ENCODE peak calls at places on chromosomes 12 and 14, in four cellular contexts. One of them, this sample, is unnamed. For H3K36me3, the result is how much of the 10 kb centered on the place peaks cover.

GRCh38 chr14:95319312-95320075 is at the start of gene CLMN:
- DNase-seq in HepG2: no peak
- DNase-seq in H1: peak
- DNase-seq in GM12878: no peak
- DNase-seq in this sample: no peak

GRCh38 chr12:80958162-80958561 is 20.4 kb upstream of the LIN7A start:
- DNase-seq in H1: no peak
- DNase-seq in GM12878: no peak
- DNase-seq in HepG2: peak
- DNase-seq in this sample: no peak

GRCh38 chr12:90390947-90391346 is 564.0 kb downstream of the CCER1 start:
- DNase-seq in H1: no peak
- DNase-seq in HepG2: no peak
- DNase-seq in GM12878: no peak
- DNase-seq in this sample: no peak

GRCh38 chr12:110744697-110745264 is 2.1 kb upstream of the PPP1CC start:
- DNase-seq in GM12878: no peak
- DNase-seq in HepG2: peak
- DNase-seq in H1: no peak
- DNase-seq in this sample: no peak

GRCh38 chr12:51190820-51191219 is 17.9 kb upstream of the TFCP2 start:
- DNase-seq in H1: no peak
- DNase-seq in HepG2: no peak
- DNase-seq in GM12878: no peak
- DNase-seq in this sample: no peak

GRCh38 chr12:90235642-90236041 is 527.0 kb upstream of the ATP2B1 start:
- DNase-seq in H1: no peak
- DNase-seq in GM12878: no peak
- DNase-seq in HepG2: no peak
- DNase-seq in this sample: no peak

GRCh38 chr14:52325126-52325525 is 11.0 kb downstream of the PTGER2 start:
- DNase-seq in GM12878: peak
- DNase-seq in HepG2: no peak
- DNase-seq in H1: no peak
- DNase-seq in this sample: no peak

GRCh38 chr14:42174357-42174756 is 567.7 kb downstream of the LRFN5 start:
- DNase-seq in GM12878: no peak
- DNase-seq in HepG2: no peak
- DNase-seq in H1: no peak
- DNase-seq in this sample: no peak

GRCh38 chr12:62976110-62976640 is 41.2 kb upstream of the PPM1H start:
- DNase-seq in H1: no peak
- DNase-seq in GM12878: no peak
- DNase-seq in HepG2: no peak
- DNase-seq in this sample: no peak

GRCh38 chr14:61459229-61459628 is 137.8 kb downstream of the PRKCH start:
- DNase-seq in H1: no peak
- DNase-seq in HepG2: no peak
- DNase-seq in GM12878: no peak
- DNase-seq in this sample: no peak

GRCh38 chr14:99157246-99157645 is 114.8 kb downstream of the BCL11B start:
- DNase-seq in GM12878: no peak
- DNase-seq in H1: peak
- DNase-seq in HepG2: no peak
- DNase-seq in this sample: no peak

GRCh38 chr12:76144253-76144564 is 59.7 kb upstream of the NAP1L1 start:
- DNase-seq in GM12878: no peak
- DNase-seq in HepG2: no peak
- DNase-seq in H1: no peak
- DNase-seq in this sample: no peak

GRCh38 chr12:40552868-40553267 is 139.4 kb upstream of the CNTN1 start:
- DNase-seq in H1: no peak
- DNase-seq in HepG2: no peak
- DNase-seq in GM12878: no peak
- DNase-seq in this sample: no peak

GRCh38 chr12:27822076-27822712 is 42.2 kb upstream of the MANSC4 start:
- DNase-seq in H1: no peak
- DNase-seq in GM12878: peak
- DNase-seq in HepG2: no peak
- DNase-seq in this sample: no peak

GRCh38 chr14:94050231-94050880 is 24.2 kb downstream of the OTUB2 start:
- DNase-seq in HepG2: no peak
- DNase-seq in H1: peak
- DNase-seq in GM12878: no peak
- DNase-seq in this sample: no peak

GRCh38 chr14:100308112-100308792 is 2.0 kb upstream of the SLC25A29 start:
- DNase-seq in HepG2: no peak
- DNase-seq in GM12878: no peak
- DNase-seq in H1: no peak
- DNase-seq in this sample: no peak

GRCh38 chr14:78763746-78764145 is 593.6 kb downstream of the NRXN3 start:
- DNase-seq in H1: no peak
- DNase-seq in HepG2: no peak
- DNase-seq in GM12878: no peak
- DNase-seq in this sample: no peak

GRCh38 chr14:80304125-80304766 is 92.9 kb upstream of the DIO2 start:
- DNase-seq in GM12878: no peak
- DNase-seq in H1: no peak
- DNase-seq in HepG2: no peak
- DNase-seq in this sample: no peak

GRCh38 chr14:87001333-87001732 is 991.6 kb downstream of the GALC start:
- DNase-seq in HepG2: no peak
- DNase-seq in GM12878: no peak
- DNase-seq in H1: no peak
- DNase-seq in this sample: no peak

GRCh38 chr14:32572867-32573149 is 243.7 kb downstream of the AKAP6 start:
- DNase-seq in GM12878: no peak
- DNase-seq in H1: no peak
- DNase-seq in HepG2: no peak
- DNase-seq in this sample: no peak

GRCh38 chr12:109993091-109993490 is 3.1 kb downstream of the GIT2 start:
- DNase-seq in HepG2: no peak
- DNase-seq in GM12878: no peak
- DNase-seq in H1: no peak
- DNase-seq in this sample: no peak

GRCh38 chr14:47674148-47674545 is 1.3 kb downstream of the MDGA2 start:
- DNase-seq in GM12878: no peak
- DNase-seq in HepG2: no peak
- DNase-seq in H1: peak
- DNase-seq in this sample: no peak

GRCh38 chr14:85578925-85579324 is 49.0 kb downstream of the FLRT2 start:
- DNase-seq in GM12878: no peak
- DNase-seq in HepG2: no peak
- DNase-seq in H1: no peak
- DNase-seq in this sample: no peak

GRCh38 chr12:119630962-119631550 is 36.9 kb upstream of the PRKAB1 start:
- DNase-seq in H1: no peak
- DNase-seq in HepG2: no peak
- DNase-seq in GM12878: no peak
- DNase-seq in this sample: no peak

GRCh38 chr14:104301731-104302460 is 163.5 kb downstream of the KIF26A start:
- DNase-seq in HepG2: no peak
- DNase-seq in H1: no peak
- DNase-seq in GM12878: no peak
- DNase-seq in this sample: no peak

GRCh38 chr12:59499774-59500173 is 96.1 kb upstream of the SLC16A7 start:
- DNase-seq in GM12878: peak
- DNase-seq in HepG2: no peak
- DNase-seq in H1: no peak
- DNase-seq in this sample: no peak

GRCh38 chr14:71321556-71322315 is 414.5 kb downstream of the PCNX1 start:
- DNase-seq in HepG2: peak
- DNase-seq in GM12878: no peak
- DNase-seq in H1: no peak
- DNase-seq in this sample: no peak

GRCh38 chr12:50635857-50636256 is 128.0 kb upstream of the ATF1 start:
- DNase-seq in H1: no peak
- DNase-seq in GM12878: no peak
- DNase-seq in HepG2: no peak
- DNase-seq in this sample: no peak

GRCh38 chr12:64806593-64806992 is 17.9 kb upstream of the TBC1D30 start:
- DNase-seq in H1: no peak
- DNase-seq in GM12878: no peak
- DNase-seq in HepG2: no peak
- DNase-seq in this sample: no peak

GRCh38 chr12:4978737-4979136 is 64.9 kb upstream of the KCNA5 start:
- DNase-seq in H1: no peak
- DNase-seq in GM12878: no peak
- DNase-seq in HepG2: no peak
- DNase-seq in this sample: no peak

GRCh38 chr14:99982449-99983250 is 82.6 kb upstream of the EVL start:
- DNase-seq in H1: no peak
- DNase-seq in HepG2: peak
- DNase-seq in GM12878: peak
- DNase-seq in this sample: peak

GRCh38 chr14:74491952-74492351 is 1.2 kb downstream of the NPC2 start:
- DNase-seq in GM12878: no peak
- DNase-seq in H1: no peak
- DNase-seq in HepG2: peak
- DNase-seq in this sample: no peak

GRCh38 chr12:74401035-74401434 is 136.6 kb upstream of the ATXN7L3B start:
- DNase-seq in H1: no peak
- DNase-seq in HepG2: no peak
- DNase-seq in GM12878: no peak
- DNase-seq in this sample: no peak

GRCh38 chr12:34396861-34397590 is 374.7 kb downstream of the ALG10 start:
- DNase-seq in HepG2: no peak
- DNase-seq in GM12878: no peak
- DNase-seq in H1: peak
- DNase-seq in this sample: no peak

GRCh38 chr12:109544955-109545531 is 28.3 kb downstream of the MMAB start:
- DNase-seq in GM12878: no peak
- DNase-seq in H1: no peak
- DNase-seq in HepG2: no peak
- DNase-seq in this sample: no peak

GRCh38 chr12:25988505-25988904 is 30.0 kb downstream of the RASSF8 start:
- DNase-seq in GM12878: no peak
- DNase-seq in HepG2: no peak
- DNase-seq in H1: no peak
- DNase-seq in this sample: no peak
- H3K36me3 ChIP-seq in GM12878: under half
- H3K36me3 ChIP-seq in HepG2: under half
- H3K36me3 ChIP-seq in H1: under half
- H3K36me3 ChIP-seq in this sample: under half

DNA sequence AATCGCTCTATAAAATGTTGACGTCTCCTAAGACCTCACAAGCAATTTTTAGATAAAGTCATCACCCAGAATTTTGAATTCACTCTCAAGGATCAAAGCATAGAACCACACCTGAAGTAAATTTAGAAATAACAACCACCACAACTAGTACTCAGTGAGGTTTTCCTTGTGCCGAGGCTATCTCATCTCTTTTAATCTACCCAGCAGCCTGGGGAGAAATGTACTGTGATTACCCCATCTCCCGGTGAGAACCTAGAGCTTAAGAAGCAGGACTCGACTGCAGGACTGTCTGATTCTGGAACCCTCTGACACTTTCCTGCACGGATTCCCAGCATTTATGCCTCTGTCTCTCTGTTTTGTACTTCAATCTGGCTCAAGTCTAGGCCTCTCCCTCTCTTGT is 180.9 kb upstream of the PLXNC1 start:
- DNase-seq in H1: no peak
- DNase-seq in HepG2: no peak
- DNase-seq in GM12878: no peak
- DNase-seq in this sample: no peak
- TF ChIP-seq SUZ12 in H1: no peak
- TF ChIP-seq SUZ12 in HepG2: no peak
- TF ChIP-seq SUZ12 in GM12878: no peak
- TF ChIP-seq SUZ12 in this sample: no peak

GRCh38 chr12:6912164-6912956 is 2.0 kb upstream of the ENO2 start:
- DNase-seq in GM12878: no peak
- DNase-seq in H1: no peak
- DNase-seq in HepG2: no peak
- DNase-seq in this sample: no peak
- TF ChIP-seq YY1 in GM12878: no peak
- TF ChIP-seq YY1 in H1: no peak
- TF ChIP-seq YY1 in HepG2: no peak
- TF ChIP-seq YY1 in this sample: no peak

GRCh38 chr12:131766382-131767107 is 55.7 kb downstream of the SFSWAP start:
- DNase-seq in GM12878: no peak
- DNase-seq in H1: no peak
- DNase-seq in HepG2: no peak
- DNase-seq in this sample: no peak
- H3K36me3 ChIP-seq in GM12878: under half
- H3K36me3 ChIP-seq in H1: under half
- H3K36me3 ChIP-seq in HepG2: under half
- H3K36me3 ChIP-seq in this sample: half or more

GRCh38 chr12:116116650-116117424 is 160.7 kb downstream of the MED13L start:
- DNase-seq in HepG2: no peak
- DNase-seq in H1: no peak
- DNase-seq in GM12878: no peak
- DNase-seq in this sample: no peak

GRCh38 chr12:116113398-116114130 is 163.9 kb downstream of the MED13L start:
- DNase-seq in GM12878: no peak
- DNase-seq in H1: no peak
- DNase-seq in HepG2: no peak
- DNase-seq in this sample: no peak
- TF ChIP-seq SUZ12 in GM12878: no peak
- TF ChIP-seq SUZ12 in H1: no peak
- TF ChIP-seq SUZ12 in HepG2: no peak
- TF ChIP-seq SUZ12 in this sample: no peak

GRCh38 chr14:50766338-50766886 is 64.5 kb downstream of the NIN start:
- DNase-seq in H1: no peak
- DNase-seq in GM12878: no peak
- DNase-seq in HepG2: no peak
- DNase-seq in this sample: no peak
- TF ChIP-seq YY1 in H1: no peak
- TF ChIP-seq YY1 in GM12878: no peak
- TF ChIP-seq YY1 in HepG2: no peak
- TF ChIP-seq YY1 in this sample: no peak

GRCh38 chr12:14958361-14959125 is 2.9 kb downstream of the ARHGDIB start:
- DNase-seq in GM12878: no peak
- DNase-seq in HepG2: no peak
- DNase-seq in H1: no peak
- DNase-seq in this sample: no peak
- H3K36me3 ChIP-seq in GM12878: under half
- H3K36me3 ChIP-seq in HepG2: under half
- H3K36me3 ChIP-seq in H1: under half
- H3K36me3 ChIP-seq in this sample: under half

GRCh38 chr12:77237896-77238295 is 172.5 kb upstream of the E2F7 start:
- DNase-seq in H1: no peak
- DNase-seq in GM12878: no peak
- DNase-seq in HepG2: no peak
- DNase-seq in this sample: no peak
- TF ChIP-seq SUZ12 in H1: no peak
- TF ChIP-seq SUZ12 in GM12878: no peak
- TF ChIP-seq SUZ12 in HepG2: no peak
- TF ChIP-seq SUZ12 in this sample: no peak

GRCh38 chr12:114729731-114730130 is 45.8 kb upstream of the TBX3 start:
- DNase-seq in HepG2: no peak
- DNase-seq in GM12878: no peak
- DNase-seq in H1: no peak
- DNase-seq in this sample: no peak
- TF ChIP-seq YY1 in HepG2: no peak
- TF ChIP-seq YY1 in GM12878: no peak
- TF ChIP-seq YY1 in H1: no peak
- TF ChIP-seq YY1 in this sample: no peak

This sample was measured in NT2/D1.